ENCODE peak calls at places on chromosomes 5 and 9, in six cellular contexts. E is spleen, O is GM23338, Q is fibroblast of lung, F is hepatocyte, V is right atrium auricular region. S is an unnamed sample.

GRCh38 chr5:4330327-4330726 is 734.7 kb downstream of the IRX1 start:
- DNase-seq in Q (no peak), V (no peak), E (no peak), O (no peak), F (no peak), S (no peak)

GRCh38 chr9:110089681-110090370 is 118.1 kb downstream of the C9orf152 start:
- DNase-seq in E (no peak), O (no peak), V (no peak), F (peak), Q (no peak), S (no peak)

GRCh38 chr5:173341911-173342535 is 13.8 kb upstream of the STC2 start:
- DNase-seq in Q (no peak), F (no peak), V (no peak), O (no peak), E (no peak), S (no peak)

GRCh38 chr5:76765249-76765648 is 49.3 kb downstream of the F2R start:
- DNase-seq in F (no peak), Q (peak), V (no peak), O (no peak), E (no peak), S (no peak)

GRCh38 chr5:107869459-107870115 is 198.8 kb upstream of the EFNA5 start:
- DNase-seq in Q (peak), V (no peak), F (peak), E (no peak), O (no peak), S (no peak)

GRCh38 chr5:109884676-109885075 is 194.9 kb downstream of the MAN2A1 start:
- DNase-seq in F (no peak), Q (no peak), O (no peak), V (no peak), E (no peak), S (peak)

GRCh38 chr5:65203746-65204145 is 278.0 kb downstream of the ADAMTS6 start:
- DNase-seq in E (no peak), Q (peak), V (no peak), F (no peak), O (no peak), S (no peak)

GRCh38 chr9:28808042-28808441 is 1234.8 kb upstream of the C9orf72 start:
- DNase-seq in F (peak), Q (peak), E (no peak), V (no peak), O (no peak), S (no peak)

GRCh38 chr5:67414712-67415111 is 218.1 kb upstream of the CD180 start:
- DNase-seq in V (no peak), E (no peak), Q (no peak), F (no peak), O (peak), S (no peak)

GRCh38 chr5:100777680-100778281 is 125.3 kb downstream of the ST8SIA4 start:
- DNase-seq in F (peak), O (no peak), Q (peak), E (no peak), V (no peak), S (no peak)

GRCh38 chr5:124746252-124746915 is at the start of gene ZNF608:
- DNase-seq in V (no peak), E (no peak), O (peak), Q (peak), F (peak), S (no peak)

GRCh38 chr9:124304285-124304684 is 46.5 kb downstream of the NEK6 start:
- DNase-seq in F (no peak), O (no peak), Q (no peak), E (no peak), V (no peak), S (no peak)

GRCh38 chr9:74748966-74749365 is 138.8 kb downstream of the TRPM6 start:
- DNase-seq in F (no peak), Q (no peak), O (no peak), V (no peak), E (no peak), S (no peak)

GRCh38 chr9:26296910-26297309 is 595.7 kb downstream of the CAAP1 start:
- DNase-seq in V (no peak), E (no peak), O (no peak), Q (no peak), F (no peak), S (no peak)

GRCh38 chr9:38311382-38312270 is 80.9 kb upstream of the ALDH1B1 start:
- DNase-seq in E (no peak), Q (no peak), V (no peak), F (peak), O (peak), S (no peak)

GRCh38 chr9:76456202-76456926 is 2.6 kb upstream of the GCNT1 start:
- DNase-seq in E (peak), V (no peak), F (peak), O (peak), Q (peak), S (no peak)

GRCh38 chr5:89421035-89421434 is 538.1 kb upstream of the MEF2C start:
- DNase-seq in V (no peak), F (peak), E (no peak), O (no peak), Q (peak), S (no peak)

GRCh38 chr5:7377761-7378160 is 18.2 kb upstream of the ADCY2 start:
- DNase-seq in V (no peak), E (no peak), F (no peak), Q (no peak), O (no peak), S (no peak)

GRCh38 chr5:140588311-140589070 is 23.9 kb downstream of the SLC35A4 start:
- DNase-seq in E (no peak), V (no peak), F (no peak), Q (peak), O (no peak), S (no peak)

GRCh38 chr5:35067985-35068384 is 20.2 kb upstream of the AGXT2 start:
- DNase-seq in V (no peak), O (no peak), F (no peak), E (no peak), Q (no peak), S (no peak)

GRCh38 chr5:175747539-175748060 is 89.7 kb downstream of the HRH2 start:
- DNase-seq in E (no peak), Q (no peak), F (no peak), O (no peak), V (no peak), S (no peak)

GRCh38 chr5:83711982-83712601 is 8.6 kb downstream of the HAPLN1 start:
- DNase-seq in Q (peak), V (no peak), E (no peak), F (peak), O (peak), S (no peak)

GRCh38 chr5:66642538-66642937 is 46.3 kb downstream of the MAST4 start:
- DNase-seq in Q (no peak), E (no peak), F (no peak), V (no peak), O (no peak), S (no peak)

GRCh38 chr9:35691325-35691631 is 1.6 kb upstream of the TPM2 start:
- DNase-seq in O (peak), Q (no peak), V (no peak), E (no peak), F (no peak), S (no peak)

GRCh38 chr5:176716320-176716719 is 69.0 kb downstream of the TSPAN17 start:
- DNase-seq in Q (peak), F (peak), O (no peak), E (no peak), V (no peak), S (no peak)

GRCh38 chr5:140273401-140273877 is 29.5 kb downstream of the PFDN1 start:
- DNase-seq in O (no peak), E (no peak), V (no peak), F (no peak), Q (peak), S (no peak)

GRCh38 chr9:122248448-122248865 is 16.2 kb downstream of the RBM18 start:
- DNase-seq in V (no peak), O (no peak), Q (no peak), E (no peak), F (no peak), S (no peak)

GRCh38 chr5:81303563-81303962 is 2.2 kb downstream of the ZCCHC9 start:
- DNase-seq in E (no peak), F (no peak), Q (peak), O (no peak), V (no peak), S (no peak)

GRCh38 chr5:72618699-72619098 is 111.5 kb upstream of the ZNF366 start:
- DNase-seq in E (no peak), V (no peak), Q (peak), F (no peak), O (no peak), S (no peak)

GRCh38 chr9:124266826-124267201 is 9.1 kb downstream of the NEK6 start:
- DNase-seq in E (no peak), O (no peak), Q (no peak), V (no peak), F (no peak), S (no peak)

GRCh38 chr9:129889461-129889935 is 54.2 kb downstream of the USP20 start:
- DNase-seq in Q (no peak), E (peak), F (no peak), V (no peak), O (peak), S (no peak)
- H3K27ac ChIP-seq in Q (no peak), E (peak), F (no peak), V (no peak), O (peak), S (peak)

DNA sequence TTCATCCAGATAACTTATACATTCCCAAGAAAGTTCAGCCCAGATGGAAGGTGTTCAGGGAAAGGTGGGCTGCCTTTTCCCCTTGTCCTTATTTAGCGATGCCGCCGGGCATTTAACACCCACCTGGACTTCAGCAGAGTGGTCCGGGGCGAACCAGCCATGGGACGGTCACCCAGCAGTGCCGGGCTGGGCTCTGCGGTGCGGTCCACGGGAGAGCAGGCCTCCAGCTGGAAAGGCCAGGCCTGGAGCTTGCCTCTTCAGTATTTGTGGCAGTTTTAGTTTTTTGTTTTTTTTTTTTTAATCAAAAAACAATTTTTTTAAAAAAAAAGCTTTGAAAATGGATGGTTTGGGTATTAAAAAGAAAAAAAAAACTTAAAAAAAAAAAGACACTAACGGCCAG is 4.0 kb upstream of the PHYHD1 start:
- DNase-seq in E (no peak), O (no peak), V (no peak), F (no peak), Q (no peak), S (no peak)
- H3K4me3 ChIP-seq in E (no peak), O (no peak), V (peak), F (no peak), Q (no peak), S (no peak)

GRCh38 chr5:170110403-170111087 is 4.8 kb downstream of the FOXI1 start:
- DNase-seq in F (no peak), Q (no peak), V (no peak), O (no peak), E (no peak), S (peak)

GRCh38 chr5:170107674-170108073 is 2.0 kb downstream of the FOXI1 start:
- DNase-seq in E (no peak), Q (no peak), F (no peak), O (no peak), V (peak), S (no peak)

GRCh38 chr5:170108266-170108785 is 2.6 kb downstream of the FOXI1 start:
- DNase-seq in V (peak), Q (no peak), E (no peak), O (no peak), F (no peak), S (no peak)

GRCh38 chr5:170111088-170111796 is 5.5 kb downstream of the FOXI1 start:
- DNase-seq in F (no peak), E (no peak), V (peak), O (no peak), Q (no peak), S (peak)

DNA sequence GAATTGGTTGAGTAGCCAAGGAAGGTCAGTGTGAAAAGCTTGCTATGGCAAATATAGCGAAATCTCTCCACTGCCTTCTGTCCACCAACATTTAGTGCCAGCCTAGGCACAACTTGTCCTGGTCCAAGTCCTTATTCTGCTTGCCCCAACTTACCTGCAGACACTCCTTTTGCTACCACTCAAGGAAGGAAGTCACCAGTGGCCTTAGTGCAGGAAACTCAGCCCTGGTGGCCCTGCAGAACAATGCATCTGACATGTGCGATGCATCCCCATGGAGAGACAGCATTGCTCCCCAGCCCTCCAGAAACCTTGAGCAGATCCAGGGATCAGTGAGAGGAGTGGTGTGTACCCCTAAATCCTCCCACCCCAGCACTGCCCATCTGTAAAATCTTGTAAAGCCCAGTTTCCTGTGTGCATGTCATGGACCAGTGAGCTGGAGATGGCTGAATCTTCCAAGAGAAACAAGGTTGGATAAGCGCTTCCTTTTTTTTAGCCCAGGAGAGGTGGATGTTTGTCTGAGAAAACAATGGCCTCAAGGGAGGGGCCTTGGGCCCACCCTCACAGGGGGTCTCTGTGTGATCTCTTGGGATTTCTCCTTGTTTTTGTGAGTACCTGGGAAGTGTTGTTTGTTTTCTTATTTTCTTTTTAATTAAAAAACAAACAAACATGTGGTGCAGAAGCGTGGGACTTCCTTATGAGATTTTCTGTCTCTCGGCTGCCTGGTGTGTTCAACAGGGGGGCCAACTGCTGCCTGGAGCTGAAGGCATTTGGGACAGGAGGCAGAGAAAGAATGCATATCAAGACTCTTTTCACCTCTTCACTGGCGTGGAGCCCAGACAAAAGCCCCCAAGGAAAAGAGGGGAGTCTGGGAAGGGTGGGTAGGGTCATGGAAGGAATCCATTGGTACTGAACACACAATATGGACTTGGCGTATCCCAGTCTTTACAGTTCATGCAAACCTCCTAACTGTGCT is 3.6 kb downstream of the FOXI1 start:
- DNase-seq in O (no peak), F (no peak), Q (no peak), V (peak), E (no peak), S (no peak)
- H3K27ac ChIP-seq in O (no peak), F (no peak), Q (no peak), V (no peak), E (no peak), S (no peak)

DNA sequence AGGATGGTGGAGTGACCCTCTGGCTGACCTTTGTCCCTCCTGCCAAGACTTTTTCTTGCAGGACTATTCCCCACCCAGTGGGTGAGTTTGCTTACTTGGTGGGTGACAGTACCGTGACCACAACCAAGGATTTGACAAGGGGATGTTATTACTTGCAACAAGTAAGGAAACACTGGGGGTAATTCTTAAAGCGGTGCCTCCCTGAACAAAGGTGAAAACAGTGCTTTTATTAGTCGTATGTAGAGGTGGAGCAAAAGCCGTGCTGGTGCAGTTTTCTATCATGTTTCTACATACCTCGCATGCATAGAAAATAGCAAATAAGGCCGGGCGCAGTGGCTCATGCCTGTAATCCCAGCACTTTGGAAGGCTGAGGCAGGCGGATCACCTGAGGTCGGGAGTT is 41.0 kb upstream of the KDM4C start:
- DNase-seq in F (no peak), O (no peak), V (no peak), E (no peak), Q (no peak), S (no peak)
- H3K4me3 ChIP-seq in F (no peak), O (peak), V (no peak), E (peak), Q (no peak), S (no peak)

DNA sequence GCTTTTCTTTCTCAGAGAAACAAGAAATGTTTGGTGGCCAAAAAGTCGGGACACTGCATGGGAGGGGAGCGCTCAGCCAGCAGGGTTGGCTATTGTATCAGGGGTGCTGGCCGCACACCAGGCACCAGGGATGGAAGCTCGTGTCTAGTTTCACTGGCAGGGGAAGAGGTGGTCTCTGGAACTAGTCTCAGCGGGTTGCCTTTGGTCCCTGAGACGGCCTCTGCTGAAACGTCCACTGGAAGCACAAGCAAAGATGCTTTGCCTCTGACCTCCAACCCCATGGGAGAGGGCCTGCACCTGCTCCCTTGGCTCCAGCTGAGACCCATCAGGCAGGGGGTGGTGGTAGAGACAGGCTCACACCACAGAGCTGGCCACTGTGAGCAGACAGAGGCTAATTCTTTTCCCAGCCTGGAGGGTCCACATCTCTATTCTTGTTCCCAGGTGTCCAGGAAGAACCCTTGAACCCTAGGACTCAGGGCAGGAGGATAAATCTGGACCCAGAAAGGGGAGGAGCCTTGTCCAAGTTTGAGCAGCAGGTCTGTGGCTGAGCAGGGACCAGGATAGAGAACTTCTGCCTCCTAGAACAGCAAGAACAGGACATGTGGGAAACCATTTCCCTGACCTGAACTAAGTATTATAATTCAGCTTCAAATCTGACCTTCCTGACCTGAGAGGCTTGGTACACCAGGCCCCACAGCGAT is 102.6 kb downstream of the RGS3 start:
- DNase-seq in E (peak), F (no peak), Q (peak), O (no peak), V (no peak), S (peak)
- H3K27ac ChIP-seq in E (no peak), F (peak), Q (no peak), O (no peak), V (peak), S (peak)